ENCODE peak calls at places on chromosome 17, in six cellular contexts. Z is neuronal stem cell, G is AG10803, S is AG04449, Q is astrocyte of the spinal cord, H is stomach. L is an unnamed sample.

GRCh38 chr17:70310251-70310672 is 140.9 kb downstream of the KCNJ2 start:
- DNase-seq in H (no peak), Q (peak), Z (no peak), G (peak), S (no peak), L (no peak)

GRCh38 chr17:13016881-13017622 is 775 bp downstream of the ELAC2 start:
- DNase-seq in S (no peak), G (peak), Z (no peak), Q (no peak), H (no peak), L (no peak)

GRCh38 chr17:18156171-18156975 is 27.3 kb upstream of the ALKBH5 start:
- DNase-seq in Z (no peak), G (no peak), Q (no peak), H (no peak), S (no peak), L (no peak)

GRCh38 chr17:35313875-35314409 is 59.5 kb downstream of the SLFN11 start:
- DNase-seq in G (no peak), Z (no peak), H (no peak), Q (no peak), S (no peak), L (no peak)

GRCh38 chr17:39872700-39873099 is 4.7 kb downstream of the ZPBP2 start:
- DNase-seq in G (peak), H (no peak), Z (no peak), Q (peak), S (peak), L (peak)

GRCh38 chr17:73841431-73842060 is 197.3 kb upstream of the SDK2 start:
- DNase-seq in Z (peak), S (no peak), Q (no peak), G (no peak), H (no peak), L (no peak)

GRCh38 chr17:72173475-72174116 is 52.8 kb downstream of the SOX9 start:
- DNase-seq in G (no peak), Q (peak), S (no peak), Z (no peak), H (no peak), L (no peak)

GRCh38 chr17:32720671-32721070 is 156.3 kb downstream of the MYO1D start:
- DNase-seq in Z (no peak), H (no peak), G (peak), S (no peak), Q (no peak), L (no peak)

GRCh38 chr17:70564006-70564620 is 394.8 kb downstream of the KCNJ2 start:
- DNase-seq in H (no peak), Z (no peak), Q (peak), G (no peak), S (no peak), L (no peak)

GRCh38 chr17:4658478-4659305 is 17.2 kb upstream of the ALOX15 start:
- DNase-seq in S (peak), H (no peak), Z (no peak), G (no peak), Q (peak), L (peak)

GRCh38 chr17:73291260-73291801 is 20.5 kb downstream of the CDC42EP4 start:
- DNase-seq in G (peak), S (no peak), H (peak), Q (peak), Z (no peak), L (no peak)

GRCh38 chr17:8965394-8966168 is at the start of gene PIK3R5:
- DNase-seq in Z (peak), Q (no peak), G (no peak), H (peak), S (no peak), L (no peak)

GRCh38 chr17:46928472-46929261 is 5.7 kb downstream of the GOSR2 start:
- DNase-seq in S (no peak), H (no peak), Z (no peak), G (no peak), Q (no peak), L (no peak)

GRCh38 chr17:51398128-51398525 is 137.8 kb downstream of the UTP18 start:
- DNase-seq in H (no peak), Z (no peak), S (no peak), Q (no peak), G (no peak), L (no peak)

GRCh38 chr17:44223574-44224046 is 4.1 kb upstream of the UBTF start:
- DNase-seq in Q (peak), H (no peak), S (no peak), Z (no peak), G (peak), L (no peak)

GRCh38 chr17:17091276-17091675 is 49.0 kb downstream of the MPRIP start:
- DNase-seq in Z (no peak), G (no peak), S (no peak), Q (no peak), H (no peak), L (no peak)

GRCh38 chr17:17089796-17090641 is 47.8 kb downstream of the MPRIP start:
- DNase-seq in Q (no peak), H (no peak), S (no peak), G (no peak), Z (no peak), L (no peak)

GRCh38 chr17:17091856-17092756 is 49.8 kb downstream of the MPRIP start:
- DNase-seq in G (no peak), Z (no peak), H (no peak), Q (no peak), S (no peak), L (no peak)

GRCh38 chr17:17089206-17089550 is 46.9 kb downstream of the MPRIP start:
- DNase-seq in S (no peak), H (no peak), G (no peak), Q (no peak), Z (no peak), L (no peak)

GRCh38 chr17:17090642-17091103 is 48.4 kb downstream of the MPRIP start:
- DNase-seq in Z (no peak), Q (no peak), G (no peak), S (no peak), H (peak), L (no peak)
- H3K4me3 ChIP-seq in Z (no peak), Q (no peak), G (no peak), S (no peak), H (no peak), L (no peak)

DNA sequence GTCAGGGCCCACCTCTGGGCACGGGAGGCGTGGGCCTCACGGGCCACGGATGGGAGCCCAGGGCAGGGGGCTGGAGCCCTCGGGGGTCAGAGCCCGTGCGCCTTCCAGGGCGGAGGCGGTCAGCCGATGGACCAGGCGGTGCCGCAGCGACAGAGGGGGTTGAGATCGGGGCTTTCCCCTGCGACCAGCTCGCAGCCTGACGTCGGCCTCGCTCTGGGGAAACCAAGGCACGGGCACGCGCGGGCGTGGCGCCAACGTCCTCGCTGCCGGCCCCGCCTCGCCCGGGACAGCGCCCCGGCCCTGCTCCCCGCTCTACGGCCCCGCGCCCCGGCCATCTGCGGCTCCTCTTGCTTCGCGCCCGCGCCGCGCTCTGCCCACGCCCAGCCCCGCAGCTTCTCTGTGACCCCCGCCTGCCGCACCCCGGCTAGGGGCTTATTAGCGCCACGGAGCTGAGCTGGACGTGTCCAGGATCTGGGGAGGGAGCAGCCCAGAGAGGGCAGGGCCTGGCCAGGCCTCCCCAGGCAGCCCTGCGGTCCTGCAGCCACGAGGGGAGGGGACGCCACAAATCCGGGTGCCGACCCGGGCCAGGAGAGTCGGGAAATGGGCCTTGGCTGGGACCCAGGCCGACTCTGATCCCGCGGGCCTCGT is 13.5 kb downstream of the ACTG1 start:
- DNase-seq in Q (no peak), Z (no peak), S (no peak), H (no peak), G (no peak), L (no peak)
- H3K4me3 ChIP-seq in Q (no peak), Z (no peak), S (no peak), H (no peak), G (no peak), L (no peak)

DNA sequence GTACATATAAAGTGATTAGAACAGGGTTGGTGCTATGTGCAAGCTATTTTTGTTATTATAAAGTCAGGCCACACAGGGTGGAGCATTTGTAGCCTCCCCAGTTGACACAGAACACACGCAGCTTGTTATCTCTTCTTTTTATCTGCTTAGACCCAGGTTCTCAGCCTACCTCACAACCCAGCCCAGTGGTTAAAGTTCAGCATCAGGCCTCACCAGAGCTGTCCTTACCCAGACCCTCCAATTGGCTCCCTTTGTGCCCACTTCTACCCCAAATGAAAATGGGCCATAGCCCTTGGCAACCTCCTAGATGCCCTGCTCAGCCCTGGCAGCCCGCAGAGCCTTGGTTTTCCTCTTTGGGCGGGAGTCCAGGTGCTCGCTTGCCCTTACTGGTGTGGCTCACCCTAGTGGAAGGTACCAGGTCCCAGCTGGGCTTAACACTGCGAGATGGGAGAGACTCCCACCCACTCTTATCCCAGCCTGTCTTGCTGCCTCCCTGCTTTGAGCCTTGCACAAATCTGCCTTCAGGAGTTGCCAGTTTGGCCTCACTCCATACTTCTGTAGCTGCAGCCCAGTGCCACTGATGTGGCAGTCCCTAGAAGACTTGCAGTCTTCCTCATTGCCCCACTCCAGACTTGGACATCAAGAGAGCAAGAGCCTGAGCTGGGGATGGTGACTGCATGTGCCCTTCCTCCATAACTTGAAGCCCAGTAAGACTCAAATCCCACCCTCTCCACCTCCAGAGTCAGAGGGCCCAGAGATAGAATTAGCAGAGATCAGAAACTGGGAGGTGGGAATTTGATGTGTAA is 1.2 kb upstream of the PIGS start:
- DNase-seq in Z (no peak), Q (no peak), S (no peak), G (no peak), H (no peak), L (no peak)
- H3K4me3 ChIP-seq in Z (peak), Q (no peak), S (peak), G (peak), H (peak), L (no peak)

DNA sequence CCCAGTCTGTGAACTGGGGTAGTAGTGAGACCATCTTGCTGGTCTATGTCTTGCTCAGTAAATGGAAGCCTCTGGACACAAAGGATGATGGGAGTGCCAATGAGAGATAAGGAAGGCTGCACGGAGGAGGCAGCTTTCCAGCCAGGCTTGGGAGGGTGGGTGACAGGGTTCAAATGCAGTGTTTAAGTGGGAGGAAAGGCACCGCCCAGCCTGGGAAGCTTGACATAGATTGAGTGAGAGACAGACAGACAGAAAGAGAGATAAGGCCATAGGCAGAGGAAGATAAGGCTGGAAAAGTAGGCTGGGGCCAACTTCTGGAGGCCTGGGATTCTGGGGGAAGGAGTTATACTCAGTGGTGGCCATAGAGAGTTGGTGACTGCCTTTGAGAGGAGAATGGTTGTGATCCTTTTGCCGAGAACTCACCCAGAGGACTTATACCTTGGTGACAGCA is 7.2 kb upstream of the COL1A1 start:
- DNase-seq in H (no peak), Q (no peak), G (no peak), Z (no peak), S (no peak), L (no peak)
- H3K4me3 ChIP-seq in H (no peak), Q (no peak), G (no peak), Z (no peak), S (no peak), L (no peak)

GRCh38 chr17:31431098-31431794 is 39.8 kb downstream of the RAB11FIP4 start:
- DNase-seq in S (no peak), G (no peak), Z (no peak), Q (no peak), H (no peak), L (no peak)
- H3K4me3 ChIP-seq in S (no peak), G (no peak), Z (no peak), Q (no peak), H (no peak), L (no peak)

GRCh38 chr17:47945529-47946508 is 4.4 kb downstream of the PNPO start:
- DNase-seq in H (peak), Z (no peak), G (no peak), S (no peak), Q (no peak), L (no peak)

GRCh38 chr17:47945080-47945479 is 3.7 kb downstream of the PNPO start:
- DNase-seq in Z (no peak), Q (no peak), G (peak), H (no peak), S (no peak), L (peak)

GRCh38 chr17:47941998-47942490 is 673 bp downstream of the PNPO start:
- DNase-seq in S (no peak), G (no peak), Z (no peak), H (no peak), Q (no peak), L (no peak)

GRCh38 chr17:47941246-47941997 is at the start of gene PNPO:
- DNase-seq in Z (peak), H (peak), Q (peak), G (peak), S (peak), L (peak)

DNA sequence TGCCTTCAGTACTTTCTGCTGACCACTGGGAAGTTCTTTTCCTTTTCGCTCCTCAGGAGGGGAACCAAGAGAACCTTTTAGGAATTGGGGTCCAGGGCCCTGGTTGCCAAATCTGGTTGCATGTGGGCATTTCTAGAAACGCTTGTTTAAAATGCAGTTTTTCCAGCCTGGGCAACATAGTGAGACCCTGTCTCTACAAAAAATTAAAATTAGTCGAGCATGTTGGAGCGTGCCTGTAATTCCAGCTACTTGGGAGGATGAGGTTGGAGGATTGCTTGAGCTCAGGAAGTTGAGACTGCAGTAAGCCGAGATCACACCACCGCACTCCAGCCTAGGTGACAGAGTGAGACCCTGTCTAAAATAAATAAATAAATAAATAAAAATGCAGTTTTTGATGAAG is 1.2 kb downstream of the PNPO start:
- DNase-seq in G (no peak), S (no peak), H (no peak), Q (no peak), Z (no peak), L (no peak)
- H3K4me3 ChIP-seq in G (peak), S (peak), H (peak), Q (peak), Z (peak), L (peak)

GRCh38 chr17:80025140-80025539 is 10.5 kb downstream of the TBC1D16 start:
- DNase-seq in Q (no peak), H (no peak), S (no peak), G (no peak), Z (no peak), L (no peak)
- H3K4me3 ChIP-seq in Q (no peak), H (no peak), S (no peak), G (no peak), Z (no peak), L (no peak)

DNA sequence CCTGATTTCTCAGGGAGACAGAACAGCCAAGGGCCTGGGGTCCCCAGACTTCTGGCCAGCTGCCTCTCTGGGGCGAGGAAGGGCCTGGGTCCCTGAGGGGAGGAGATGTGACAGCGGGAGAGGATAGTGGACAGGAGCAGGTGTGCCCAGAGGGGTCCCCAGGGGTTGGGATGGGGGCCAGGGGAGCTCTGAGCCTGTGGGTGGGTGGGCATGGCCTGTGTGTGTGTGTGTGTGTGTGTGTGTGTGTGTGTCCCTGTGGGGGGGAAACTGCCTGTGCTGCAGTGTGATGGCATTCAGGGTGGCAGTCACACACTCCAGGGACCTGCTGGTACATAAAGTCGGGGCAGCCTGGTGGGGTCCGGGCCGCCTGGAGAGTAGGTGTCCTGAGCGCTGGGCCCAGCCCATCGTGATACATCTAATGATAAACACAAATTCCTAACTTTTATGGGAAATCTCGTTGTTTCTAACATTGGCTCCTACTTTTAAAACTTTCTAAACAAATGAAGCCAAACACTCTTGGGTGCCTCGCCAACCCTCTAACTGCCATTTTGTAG is 1.4 kb downstream of the ITGB4 start:
- DNase-seq in G (no peak), Z (no peak), H (no peak), S (no peak), Q (no peak), L (no peak)
- H3K4me3 ChIP-seq in G (no peak), Z (no peak), H (peak), S (no peak), Q (peak), L (no peak)

L was measured in AG09309.